ENCODE peak calls at places on chromosomes 11 and 22, in nine cellular contexts. B is astrocyte of the cerebellum; J is astrocyte; L is GM23338; R is A549; E is CD8-positive, alpha-beta memory T cell; K is iPS DF 6.9; C is GM23248; F is endodermal cell. A is an unnamed sample.

GRCh38 chr11:94924074-94925031 is 49.0 kb downstream of the CWC15 start:
- DNase-seq in B (no peak), J (no peak), L (no peak), R (no peak), E (no peak), K (no peak), C (no peak), F (no peak), A (no peak)

GRCh38 chr11:59199546-59200420 is 12.9 kb downstream of the MPEG1 start:
- DNase-seq in B (no peak), J (no peak), L (no peak), R (no peak), E (no peak), K (no peak), C (no peak), F (no peak), A (no peak)

GRCh38 chr11:86990520-86990919 is 35.3 kb upstream of the FZD4 start:
- DNase-seq in B (peak), J (peak), L (peak), R (peak), E (no peak), K (peak), C (peak), F (peak), A (no peak)

GRCh38 chr11:35558468-35558867 is 33.1 kb upstream of the PAMR1 start:
- DNase-seq in B (no peak), J (no peak), L (no peak), R (no peak), E (no peak), K (no peak), C (no peak), F (no peak), A (no peak)

GRCh38 chr11:113736323-113736722 is 30.2 kb upstream of the TMPRSS5 start:
- DNase-seq in B (no peak), J (peak), L (no peak), R (no peak), E (no peak), K (no peak), C (no peak), F (no peak), A (no peak)

GRCh38 chr22:38927033-38927789 is 30.2 kb upstream of the APOBEC3A start:
- DNase-seq in B (no peak), J (peak), L (peak), R (peak), E (peak), K (peak), C (peak), F (peak), A (no peak)

GRCh38 chr22:27480487-27480886 is 321.1 kb downstream of the MN1 start:
- DNase-seq in B (no peak), J (no peak), L (peak), R (no peak), E (no peak), K (no peak), C (no peak), F (no peak), A (no peak)

GRCh38 chr11:3994030-3994640 is 100.5 kb upstream of the RRM1 start:
- DNase-seq in B (no peak), J (no peak), L (no peak), R (peak), E (no peak), K (no peak), C (peak), F (no peak), A (no peak)

GRCh38 chr11:68855205-68855978 is 13.7 kb upstream of the CPT1A start:
- DNase-seq in B (no peak), J (peak), L (peak), R (no peak), E (no peak), K (no peak), C (peak), F (peak), A (no peak)

GRCh38 chr22:45906946-45907345 is 70.0 kb downstream of the WNT7B start:
- DNase-seq in B (no peak), J (no peak), L (no peak), R (no peak), E (no peak), K (no peak), C (no peak), F (no peak), A (no peak)

GRCh38 chr11:64007160-64007628 is 21.0 kb downstream of the OTUB1 start:
- DNase-seq in B (no peak), J (no peak), L (peak), R (peak), E (no peak), K (no peak), C (peak), F (peak), A (no peak)

GRCh38 chr22:31346733-31347250 is 646 bp upstream of the PATZ1 start:
- DNase-seq in B (no peak), J (peak), L (peak), R (peak), E (peak), K (no peak), C (peak), F (no peak), A (no peak)

GRCh38 chr11:111983187-111983986 is 41.8 kb upstream of the DLAT start:
- DNase-seq in B (no peak), J (peak), L (peak), R (peak), E (no peak), K (no peak), C (no peak), F (peak), A (no peak)

GRCh38 chr11:37474889-37475288 is 876.9 kb upstream of the RAG2 start:
- DNase-seq in B (no peak), J (no peak), L (no peak), R (no peak), E (no peak), K (no peak), C (no peak), F (no peak), A (no peak)

GRCh38 chr11:97908354-97908753 is 1112.4 kb upstream of the CNTN5 start:
- DNase-seq in B (no peak), J (no peak), L (peak), R (no peak), E (no peak), K (no peak), C (no peak), F (no peak), A (no peak)

GRCh38 chr11:76233936-76234703 is 27.8 kb upstream of the WNT11 start:
- DNase-seq in B (no peak), J (peak), L (peak), R (no peak), E (no peak), K (no peak), C (peak), F (peak), A (no peak)

GRCh38 chr11:117766576-117766975 is 30.4 kb downstream of the DSCAML1 start:
- DNase-seq in B (no peak), J (no peak), L (no peak), R (no peak), E (no peak), K (no peak), C (no peak), F (no peak), A (no peak)

GRCh38 chr11:2576116-2576515 is 123.7 kb downstream of the KCNQ1OT1 start:
- DNase-seq in B (no peak), J (no peak), L (no peak), R (no peak), E (no peak), K (no peak), C (no peak), F (peak), A (no peak)

GRCh38 chr11:86727105-86727504 is 54.7 kb upstream of the ME3 start:
- DNase-seq in B (no peak), J (no peak), L (no peak), R (no peak), E (no peak), K (no peak), C (no peak), F (no peak), A (no peak)

GRCh38 chr11:134071306-134071705 is 2.4 kb downstream of the JAM3 start:
- DNase-seq in B (no peak), J (no peak), L (no peak), R (no peak), E (no peak), K (no peak), C (no peak), F (no peak), A (no peak)

DNA sequence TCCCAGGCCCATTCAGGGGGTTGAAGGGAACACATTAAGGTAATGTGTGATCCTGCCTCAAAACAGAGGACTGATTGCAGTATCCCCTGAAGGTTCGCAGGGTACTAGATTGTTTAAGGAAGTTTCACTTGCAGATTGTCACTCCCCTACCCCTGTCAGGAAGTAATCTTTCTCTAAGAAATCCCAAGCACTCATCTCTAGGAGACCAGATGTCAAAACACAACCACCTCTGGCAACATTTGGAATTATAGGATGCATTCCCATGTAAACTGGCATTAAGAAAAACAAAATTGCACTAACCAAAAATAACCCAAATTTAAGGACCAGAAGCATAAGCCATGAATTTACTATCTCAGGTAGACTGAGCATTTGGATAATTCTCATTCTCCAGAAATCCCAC is 1.6 kb downstream of the MRPL17 start:
- DNase-seq in B (no peak), J (no peak), L (no peak), R (no peak), E (no peak), K (no peak), C (no peak), F (no peak), A (no peak)
- H3K4me3 ChIP-seq in B (peak), J (peak), L (peak), R (peak), E (no peak), K (no peak), C (peak), F (peak), A (peak)

GRCh38 chr11:65185869-65186341 is 4.2 kb downstream of the CAPN1 start:
- DNase-seq in B (no peak), J (no peak), L (peak), R (no peak), E (no peak), K (no peak), C (no peak), F (peak), A (no peak)
- H3K4me3 ChIP-seq in B (no peak), J (no peak), L (peak), R (no peak), E (no peak), K (no peak), C (no peak), F (no peak), A (no peak)

DNA sequence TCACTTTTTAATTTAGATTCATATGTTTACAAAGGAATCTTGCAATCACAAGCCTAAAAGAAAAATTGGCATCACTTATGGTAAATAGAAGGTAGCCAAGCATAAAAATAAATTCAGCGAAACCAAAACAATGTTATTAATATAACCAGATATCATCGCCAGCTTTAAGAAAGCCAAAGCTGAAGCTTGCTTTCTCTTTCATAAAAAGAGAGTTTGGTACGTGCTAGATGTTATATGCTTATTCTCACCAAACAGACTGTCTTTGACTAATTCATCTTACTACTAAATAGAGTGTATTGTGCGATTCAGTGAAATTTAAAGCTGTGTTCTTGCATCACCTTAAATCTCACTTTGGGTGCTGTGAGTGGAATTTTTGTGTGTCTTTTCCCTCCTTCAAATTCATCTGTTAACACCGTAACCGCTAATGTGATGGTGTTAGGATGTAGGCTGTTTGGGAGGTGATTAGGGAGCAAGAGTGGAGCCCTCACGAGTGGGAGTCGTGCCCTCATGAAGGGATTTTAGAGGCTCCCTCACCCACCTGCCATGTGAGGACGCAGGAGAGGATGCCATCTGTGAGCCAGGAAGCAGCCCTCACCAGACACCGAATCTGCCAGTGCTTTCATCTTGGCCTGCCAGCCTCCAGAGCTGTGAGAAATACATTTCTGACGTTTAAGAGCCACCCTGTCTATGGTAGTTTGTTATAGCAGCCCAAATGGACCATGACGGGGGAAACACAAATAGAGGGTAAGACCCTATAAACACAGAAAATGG is 134.1 kb upstream of the TMEM45B start:
- DNase-seq in B (no peak), J (no peak), L (no peak), R (no peak), E (no peak), K (no peak), C (no peak), F (no peak), A (no peak)
- H3K4me3 ChIP-seq in B (no peak), J (no peak), L (no peak), R (no peak), E (no peak), K (no peak), C (no peak), F (no peak), A (no peak)

DNA sequence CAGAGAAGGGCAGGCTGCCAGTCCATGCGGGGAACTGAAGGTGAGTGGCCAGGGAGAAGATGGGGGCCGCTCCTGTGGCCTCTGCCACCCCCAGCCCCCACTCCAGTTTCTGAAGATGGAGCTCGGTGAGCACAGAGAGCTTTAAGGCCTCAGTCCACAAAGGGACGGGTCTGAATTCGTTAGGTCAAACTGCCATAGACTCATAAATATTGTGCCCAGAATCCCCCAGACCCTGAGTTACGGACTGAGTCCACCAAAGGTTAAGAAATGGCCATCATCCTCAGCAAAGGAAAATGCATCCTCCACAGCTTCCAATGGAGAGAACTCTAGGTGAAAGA is 344.2 kb downstream of the BUD13 start:
- DNase-seq in B (no peak), J (no peak), L (no peak), R (no peak), E (no peak), K (no peak), C (no peak), F (no peak), A (no peak)
- H3K4me3 ChIP-seq in B (no peak), J (no peak), L (no peak), R (no peak), E (no peak), K (no peak), C (no peak), F (no peak), A (no peak)

DNA sequence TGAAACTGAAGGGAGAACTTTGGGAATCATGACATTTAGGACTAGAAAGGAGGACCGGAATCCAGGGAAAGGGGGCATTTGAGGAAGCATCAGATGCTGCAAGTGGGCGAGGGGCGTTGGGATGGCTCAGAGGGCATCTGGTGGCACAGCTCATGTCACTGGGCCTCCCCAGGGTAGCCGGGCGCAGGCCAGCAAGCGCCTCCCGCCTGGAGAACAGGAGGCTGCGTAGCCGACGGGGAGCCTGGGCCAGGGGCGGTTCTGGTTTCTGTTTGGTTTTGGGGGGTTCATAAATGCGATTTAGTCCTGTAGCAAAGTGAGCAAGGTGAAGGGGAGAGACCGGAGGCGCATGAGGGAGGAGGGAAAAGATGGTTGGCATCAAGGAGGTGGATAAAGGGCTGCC is 443 bp upstream of the ST14 start:
- DNase-seq in B (no peak), J (no peak), L (peak), R (no peak), E (no peak), K (no peak), C (no peak), F (no peak), A (no peak)
- H3K4me3 ChIP-seq in B (no peak), J (no peak), L (peak), R (no peak), E (no peak), K (no peak), C (no peak), F (no peak), A (no peak)

GRCh38 chr11:73787643-73788537 is at the start of gene MRPL48:
- DNase-seq in B (peak), J (peak), L (peak), R (peak), E (peak), K (peak), C (peak), F (peak), A (peak)
- H3K4me3 ChIP-seq in B (peak), J (peak), L (peak), R (peak), E (peak), K (peak), C (peak), F (peak), A (peak)

DNA sequence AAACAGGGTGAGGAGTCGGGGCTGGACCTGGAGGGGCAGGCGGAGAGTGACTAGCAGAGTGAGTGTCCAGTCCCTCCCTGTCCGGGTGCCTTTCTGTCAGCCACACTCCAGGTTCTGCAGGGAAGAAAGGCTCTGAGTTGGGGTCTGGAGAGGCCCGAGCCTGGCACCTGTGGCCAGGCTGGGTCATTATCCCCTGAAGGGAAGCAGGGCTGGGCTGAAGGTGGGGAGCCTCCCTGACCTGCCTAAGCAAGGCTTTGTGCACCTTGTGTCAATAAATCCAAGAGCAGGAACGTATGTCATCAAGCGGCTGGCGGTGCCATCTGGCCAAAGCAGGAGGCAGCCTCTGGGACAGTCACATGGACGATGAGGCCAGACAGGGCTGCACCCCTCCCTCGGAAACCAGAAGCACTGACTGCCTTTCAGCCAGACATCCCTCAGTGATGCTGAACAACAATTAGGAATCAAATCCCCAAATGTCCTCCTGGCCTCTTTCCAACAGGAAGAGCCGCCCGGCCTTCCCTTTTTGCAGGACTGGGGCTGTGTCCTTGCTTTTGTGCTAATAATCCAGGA is 73.9 kb upstream of the FGF3 start:
- DNase-seq in B (no peak), J (no peak), L (no peak), R (no peak), E (no peak), K (no peak), C (no peak), F (no peak), A (no peak)
- H3K4me3 ChIP-seq in B (no peak), J (no peak), L (no peak), R (no peak), E (no peak), K (no peak), C (no peak), F (no peak), A (no peak)